ENCODE peak calls at places on chromosomes 12 and 14, in nine cellular contexts. T is A549, S is IMR-90, F is H1, K is spleen, L is tibial nerve, C is esophagus squamous epithelium, D is upper lobe of left lung, G is heart left ventricle. W is an unnamed sample.

GRCh38 chr12:89665556-89665955 is 43.1 kb downstream of the ATP2B1 start:
- DNase-seq in S (no peak), L (no peak), K (no peak), T (no peak), F (no peak), G (no peak), D (no peak), C (no peak), W (no peak)

GRCh38 chr12:82182601-82183000 is 175.6 kb downstream of the CCDC59 start:
- DNase-seq in D (no peak), F (no peak), C (no peak), G (no peak), L (no peak), K (no peak), S (no peak), T (no peak), W (no peak)

GRCh38 chr14:71166434-71166833 is 259.2 kb downstream of the PCNX1 start:
- DNase-seq in G (no peak), S (peak; percentile 85), F (no peak), C (no peak), T (peak; percentile 30), K (no peak), L (peak; percentile 48), D (peak; percentile 29), W (no peak)

GRCh38 chr12:47377414-47378221 is 297.9 kb upstream of the AMIGO2 start:
- DNase-seq in K (peak; percentile 82), D (peak; percentile 54), L (peak; percentile 61), G (peak; percentile 91), C (peak; percentile 13), F (no peak), T (peak; percentile 90), S (peak; percentile 100), W (peak; percentile 96)

GRCh38 chr14:93775744-93776143 is 12.5 kb downstream of the PRIMA1 start:
- DNase-seq in C (no peak), D (no peak), K (no peak), G (no peak), T (no peak), S (no peak), F (no peak), L (no peak), W (no peak)

GRCh38 chr12:30796508-30796780 is 41.7 kb upstream of the CAPRIN2 start:
- DNase-seq in F (no peak), G (no peak), T (peak; percentile 60), S (peak; percentile 67), K (no peak), L (no peak), C (no peak), D (no peak), W (no peak)

GRCh38 chr12:77325505-77325904 is 260.1 kb upstream of the E2F7 start:
- DNase-seq in D (no peak), G (peak; percentile 52), L (no peak), C (no peak), F (no peak), T (no peak), S (no peak), K (peak; percentile 71), W (peak; percentile 62)

GRCh38 chr12:3105690-3106479 is 28.7 kb downstream of the TSPAN9 start:
- DNase-seq in D (no peak), L (no peak), S (no peak), T (no peak), F (no peak), C (no peak), G (no peak), K (no peak), W (no peak)

GRCh38 chr12:102513739-102514138 is 33.4 kb upstream of the IGF1 start:
- DNase-seq in D (no peak), F (no peak), G (no peak), C (no peak), L (no peak), T (no peak), S (peak; percentile 15), K (no peak), W (no peak)

GRCh38 chr12:63070709-63071108 is 80.3 kb downstream of the AVPR1A start:
- DNase-seq in G (no peak), K (no peak), S (no peak), T (no peak), D (no peak), L (no peak), F (no peak), C (no peak), W (no peak)

GRCh38 chr14:105911006-105911847 is 384.8 kb downstream of the TMEM121 start:
- DNase-seq in S (no peak), D (no peak), G (peak; percentile 31), T (no peak), L (no peak), F (no peak), C (no peak), K (peak; percentile 64), W (no peak)

GRCh38 chr14:105914738-105915385 is 388.5 kb downstream of the TMEM121 start:
- DNase-seq in F (no peak), G (peak; percentile 42), K (peak; percentile 65), D (no peak), C (no peak), S (no peak), L (no peak), T (no peak), W (no peak)

GRCh38 chr14:105913861-105914260 is 387.5 kb downstream of the TMEM121 start:
- DNase-seq in T (no peak), S (no peak), G (peak; percentile 41), K (peak; percentile 56), D (no peak), F (no peak), C (no peak), L (no peak), W (no peak)

GRCh38 chr14:105912641-105913180 is 386.3 kb downstream of the TMEM121 start:
- DNase-seq in C (no peak), S (no peak), D (no peak), G (peak; percentile 52), L (no peak), F (no peak), T (no peak), K (peak; percentile 44), W (no peak)

GRCh38 chr14:105913221-105913620 is 386.8 kb downstream of the TMEM121 start:
- DNase-seq in C (no peak), S (no peak), T (no peak), D (no peak), F (no peak), G (peak; percentile 40), K (peak; percentile 63), L (no peak), W (no peak)
- H3K27ac ChIP-seq in C (no peak overlapping the region), S (no peak overlapping the region), T (no peak overlapping the region), D (no peak overlapping the region), F (no peak overlapping the region), G (no peak overlapping the region), K (no peak overlapping the region), L (no peak overlapping the region), W (no peak overlapping the region)

GRCh38 chr14:22800356-22800755 is 14.9 kb downstream of the SLC7A7 start:
- DNase-seq in F (no peak), K (no peak), L (no peak), T (no peak), C (no peak), G (no peak), S (peak; percentile 22), D (no peak), W (no peak)

GRCh38 chr14:22797017-22797917 is 18.0 kb downstream of the SLC7A7 start:
- DNase-seq in F (no peak), C (no peak), D (no peak), L (no peak), K (no peak), G (no peak), S (no peak), T (no peak), W (no peak)

GRCh38 chr14:22801716-22802115 is 13.5 kb downstream of the SLC7A7 start:
- DNase-seq in K (no peak), C (no peak), D (no peak), L (no peak), G (no peak), F (no peak), S (no peak), T (no peak), W (no peak)

GRCh38 chr14:22796087-22796707 is 19.0 kb downstream of the SLC7A7 start:
- DNase-seq in K (no peak), G (no peak), S (no peak), L (no peak), F (no peak), D (no peak), C (no peak), T (no peak), W (no peak)

GRCh38 chr14:22798528-22798927 is 16.7 kb downstream of the SLC7A7 start:
- DNase-seq in F (no peak), L (no peak), K (no peak), T (no peak), S (no peak), C (no peak), D (no peak), G (no peak), W (no peak)
- H3K4me3 ChIP-seq in F (no peak overlapping the region), L (no peak overlapping the region), K (no peak overlapping the region), T (no peak overlapping the region), S (no peak overlapping the region), C (no peak overlapping the region), D (no peak overlapping the region), G (no peak overlapping the region), W (no peak overlapping the region)

DNA sequence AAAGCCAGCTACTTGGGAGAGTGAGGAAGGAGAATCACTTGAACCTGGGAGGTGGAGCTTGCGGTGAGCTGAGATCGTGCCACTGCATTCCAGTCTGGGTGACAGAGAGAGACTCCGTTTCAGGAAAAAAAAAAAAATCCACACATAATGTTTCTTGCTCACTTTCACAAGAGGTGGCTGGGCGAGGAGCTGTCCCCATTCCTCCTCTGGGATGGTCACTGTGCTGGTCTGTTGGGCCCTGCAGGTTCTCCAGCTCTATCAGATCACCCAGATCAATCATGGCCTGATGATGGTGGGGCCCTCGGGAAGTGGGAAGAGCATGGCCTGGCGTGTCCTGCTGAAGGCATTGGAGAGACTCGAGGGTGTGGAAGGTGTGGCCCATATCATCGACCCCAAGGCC is 47.3 kb downstream of the DYNC1H1 start:
- DNase-seq in K (no peak), L (no peak), G (no peak), T (no peak), C (no peak), D (no peak), F (no peak), S (no peak), W (no peak)
- TF ChIP-seq POLR2A in K (no peak), L (no peak), G (no peak), T (no peak), C (no peak), D (no peak), F (no peak), S (no peak), W (no peak)

GRCh38 chr14:55302367-55302766 is 31.1 kb downstream of the FBXO34 start:
- DNase-seq in K (no peak), C (no peak), L (no peak), T (no peak), F (no peak), S (no peak), G (no peak), D (no peak), W (no peak)

GRCh38 chr14:55302770-55303472 is 31.7 kb downstream of the FBXO34 start:
- DNase-seq in T (no peak), D (no peak), K (no peak), L (no peak), G (no peak), C (no peak), F (no peak), S (no peak), W (no peak)

GRCh38 chr14:55298423-55298822 is 27.2 kb downstream of the FBXO34 start:
- DNase-seq in L (no peak), F (no peak), S (no peak), K (no peak), T (no peak), D (peak; percentile 40), G (no peak), C (no peak), W (no peak)

GRCh38 chr14:55303646-55304277 is 32.5 kb downstream of the FBXO34 start:
- DNase-seq in F (no peak), K (no peak), L (no peak), C (no peak), D (no peak), S (peak; percentile 4), T (no peak), G (no peak), W (no peak)

GRCh38 chr14:55301722-55302121 is 30.5 kb downstream of the FBXO34 start:
- DNase-seq in C (no peak), D (no peak), K (no peak), S (peak; percentile 63), T (no peak), L (no peak), F (no peak), G (no peak), W (no peak)
- H3K27ac ChIP-seq in C (peak overlapping the region; percentile 66), D (no peak overlapping the region), K (no peak overlapping the region), S (no peak overlapping the region), T (peak overlapping the region; percentile 6), L (no peak overlapping the region), F (no peak overlapping the region), G (peak overlapping the region; percentile 50), W (no peak overlapping the region)